ENCODE peak calls at places on chromosomes 5 and 9, in four cellular contexts. M is endothelial cell; L is central memory CD8-positive, alpha-beta T cell; J is CD4-positive, alpha-beta T cell. Z is an unnamed sample.

GRCh38 chr5:91076138-91076537 is 307.0 kb downstream of the ARRDC3 start:
- DNase-seq in M (no peak), L (no peak), J (no peak), Z (no peak)

GRCh38 chr9:35406183-35406959 is 83.5 kb upstream of the RUSC2 start:
- DNase-seq in M (peak), L (no peak), J (peak), Z (peak)

GRCh38 chr5:115487168-115487567 is 57.4 kb downstream of the FEM1C start:
- DNase-seq in M (no peak), L (no peak), J (no peak), Z (no peak)

GRCh38 chr5:150082889-150083288 is 3.5 kb downstream of the CSF1R start:
- DNase-seq in M (peak), L (no peak), J (no peak), Z (no peak)

GRCh38 chr9:136808075-136808780 is 480 bp downstream of the RABL6 start:
- DNase-seq in M (peak), L (peak), J (peak), Z (peak)

GRCh38 chr9:14730367-14730958 is 7.9 kb upstream of the CER1 start:
- DNase-seq in M (no peak), L (no peak), J (no peak), Z (no peak)

GRCh38 chr9:107847977-107848376 is 358.4 kb upstream of the KLF4 start:
- DNase-seq in M (no peak), L (no peak), J (no peak), Z (no peak)

GRCh38 chr9:125889122-125889523 is 141.9 kb downstream of the PBX3 start:
- DNase-seq in M (peak), L (no peak), J (no peak), Z (no peak)

GRCh38 chr5:170297589-170298462 is at the start of gene LCP2:
- DNase-seq in M (no peak), L (no peak), J (peak), Z (peak)

GRCh38 chr9:136021891-136022681 is 60.9 kb upstream of the UBAC1 start:
- DNase-seq in M (no peak), L (no peak), J (no peak), Z (no peak)

GRCh38 chr9:12441509-12441908 is 251.7 kb upstream of the TYRP1 start:
- DNase-seq in M (no peak), L (no peak), J (no peak), Z (no peak)

GRCh38 chr5:107772418-107773310 is 101.9 kb upstream of the EFNA5 start:
- DNase-seq in M (no peak), L (no peak), J (no peak), Z (no peak)

GRCh38 chr5:173456751-173457171 is 128.5 kb upstream of the STC2 start:
- DNase-seq in M (no peak), L (no peak), J (no peak), Z (no peak)

GRCh38 chr5:136036991-136037705 is 8.4 kb downstream of the TGFBI start:
- DNase-seq in M (no peak), L (peak), J (no peak), Z (peak)

GRCh38 chr5:180668835-180669596 is 19.6 kb upstream of the FLT4 start:
- DNase-seq in M (no peak), L (no peak), J (no peak), Z (no peak)

GRCh38 chr5:145752947-145753346 is 82.2 kb downstream of the PRELID2 start:
- DNase-seq in M (no peak), L (no peak), J (no peak), Z (no peak)

GRCh38 chr5:14266686-14267085 is 123.5 kb downstream of the TRIO start:
- DNase-seq in M (no peak), L (no peak), J (no peak), Z (no peak)

GRCh38 chr9:35562895-35563746 is 41.9 kb upstream of the TESK1 start:
- DNase-seq in M (no peak), L (no peak), J (no peak), Z (no peak)

GRCh38 chr9:125995006-125995405 is 247.8 kb downstream of the PBX3 start:
- DNase-seq in M (no peak), L (no peak), J (no peak), Z (no peak)

GRCh38 chr5:4563400-4563799 is 576.7 kb upstream of the ADAMTS16 start:
- DNase-seq in M (peak), L (no peak), J (no peak), Z (no peak)

GRCh38 chr9:98906273-98907040 is 37.2 kb upstream of the COL15A1 start:
- DNase-seq in M (no peak), L (no peak), J (no peak), Z (no peak)

GRCh38 chr5:131393498-131393968 is 129.7 kb downstream of the CDC42SE2 start:
- DNase-seq in M (no peak), L (no peak), J (no peak), Z (no peak)

GRCh38 chr9:126456802-126457547 is 130.3 kb downstream of the MVB12B start:
- DNase-seq in M (no peak), L (no peak), J (no peak), Z (no peak)

GRCh38 chr5:83341815-83342334 is 129.7 kb upstream of the VCAN start:
- DNase-seq in M (no peak), L (no peak), J (no peak), Z (no peak)

GRCh38 chr5:96483878-96484277 is 50.8 kb upstream of the PCSK1 start:
- DNase-seq in M (peak), L (no peak), J (no peak), Z (no peak)

GRCh38 chr5:132072508-132072907 is 1.1 kb upstream of the CSF2 start:
- DNase-seq in M (no peak), L (no peak), J (no peak), Z (no peak)

GRCh38 chr5:15137414-15137813 is 265.8 kb upstream of the ANKH start:
- DNase-seq in M (no peak), L (no peak), J (no peak), Z (no peak)

GRCh38 chr5:5421149-5421960 is 1.1 kb upstream of the ICE1 start:
- DNase-seq in M (peak), L (peak), J (peak), Z (peak)

GRCh38 chr9:83154821-83155220 is 91.9 kb upstream of the RASEF start:
- DNase-seq in M (no peak), L (no peak), J (no peak), Z (no peak)

GRCh38 chr5:157708866-157709265 is 22.4 kb upstream of the THG1L start:
- DNase-seq in M (no peak), L (no peak), J (no peak), Z (no peak)

GRCh38 chr5:100667021-100667671 is 132.0 kb downstream of the FAM174A start:
- DNase-seq in M (no peak), L (no peak), J (no peak), Z (no peak)

GRCh38 chr5:122169350-122170103 is 40.2 kb downstream of the ZNF474 start:
- DNase-seq in M (no peak), L (no peak), J (no peak), Z (no peak)

GRCh38 chr5:32151198-32151597 is 22.9 kb downstream of the GOLPH3 start:
- DNase-seq in M (no peak), L (no peak), J (no peak), Z (no peak)

GRCh38 chr5:88502179-88503064 is 233.8 kb upstream of the TMEM161B start:
- DNase-seq in M (no peak), L (no peak), J (no peak), Z (no peak)

GRCh38 chr9:94083384-94083783 is 880 bp upstream of the PTPDC1 start:
- DNase-seq in M (no peak), L (no peak), J (no peak), Z (no peak)

Z was measured in activated T-helper 2 cell treated with anti-CD3 and anti-CD28 coated beads, Interferon-gamma antibody, Interleukin-2, Interleukin-4, amounts not matched to agents 10 μg/mL and 5 μg/mL and 100 μg/mL, durations not matched to agents 14 hours and 24 hours and 36 hours.